ENCODE peak calls at places on chromosome 7, in five cellular contexts. One of them, this sample, is unnamed.

GRCh38 chr7:66047426-66047825 is 28.2 kb upstream of the ASL start:
- DNase-seq in GM12878: no peak
- DNase-seq in H1: no peak
- DNase-seq in HepG2: no peak
- DNase-seq in NT2/D1: no peak
- DNase-seq in this sample: no peak

GRCh38 chr7:96679886-96680285 is 29.8 kb downstream of the SEM1 start:
- DNase-seq in HepG2: no peak
- DNase-seq in GM12878: no peak
- DNase-seq in H1: no peak
- DNase-seq in NT2/D1: no peak
- DNase-seq in this sample: no peak

GRCh38 chr7:152762056-152762455 is 2.5 kb downstream of the ACTR3B start:
- DNase-seq in NT2/D1: no peak
- DNase-seq in GM12878: no peak
- DNase-seq in H1: no peak
- DNase-seq in HepG2: no peak
- DNase-seq in this sample: no peak

GRCh38 chr7:101238226-101239182 is 902 bp upstream of the CLDN15 start:
- DNase-seq in H1: peak
- DNase-seq in HepG2: no peak
- DNase-seq in GM12878: no peak
- DNase-seq in NT2/D1: no peak
- DNase-seq in this sample: no peak

GRCh38 chr7:16630654-16631053 is 14.9 kb downstream of the ANKMY2 start:
- DNase-seq in HepG2: no peak
- DNase-seq in GM12878: no peak
- DNase-seq in H1: no peak
- DNase-seq in NT2/D1: no peak
- DNase-seq in this sample: no peak

GRCh38 chr7:157565201-157565626 is 228.4 kb downstream of the DNAJB6 start:
- DNase-seq in NT2/D1: no peak
- DNase-seq in H1: no peak
- DNase-seq in HepG2: no peak
- DNase-seq in GM12878: no peak
- DNase-seq in this sample: no peak

GRCh38 chr7:93043393-93043985 is 74.3 kb downstream of the SAMD9 start:
- DNase-seq in H1: peak
- DNase-seq in HepG2: no peak
- DNase-seq in GM12878: no peak
- DNase-seq in NT2/D1: no peak
- DNase-seq in this sample: no peak

GRCh38 chr7:45643630-45644029 is 69.5 kb downstream of the ADCY1 start:
- DNase-seq in NT2/D1: no peak
- DNase-seq in HepG2: no peak
- DNase-seq in H1: no peak
- DNase-seq in GM12878: peak
- DNase-seq in this sample: no peak

GRCh38 chr7:85974176-85974575 is 669.5 kb upstream of the GRM3 start:
- DNase-seq in HepG2: no peak
- DNase-seq in NT2/D1: no peak
- DNase-seq in H1: no peak
- DNase-seq in GM12878: no peak
- DNase-seq in this sample: no peak
- TF ChIP-seq SUZ12 in HepG2: no peak
- TF ChIP-seq SUZ12 in NT2/D1: no peak
- TF ChIP-seq SUZ12 in H1: no peak
- TF ChIP-seq SUZ12 in GM12878: no peak
- TF ChIP-seq SUZ12 in this sample: no peak

GRCh38 chr7:36944843-36945242 is 220.5 kb upstream of the AOAH start:
- DNase-seq in HepG2: no peak
- DNase-seq in H1: no peak
- DNase-seq in NT2/D1: no peak
- DNase-seq in GM12878: no peak
- DNase-seq in this sample: no peak

GRCh38 chr7:36942558-36943354 is 218.5 kb upstream of the AOAH start:
- DNase-seq in HepG2: no peak
- DNase-seq in GM12878: no peak
- DNase-seq in H1: no peak
- DNase-seq in NT2/D1: no peak
- DNase-seq in this sample: no peak

GRCh38 chr7:36946401-36946739 is 222.1 kb upstream of the AOAH start:
- DNase-seq in HepG2: no peak
- DNase-seq in NT2/D1: no peak
- DNase-seq in H1: no peak
- DNase-seq in GM12878: no peak
- DNase-seq in this sample: no peak

GRCh38 chr7:36943591-36944430 is 219.5 kb upstream of the AOAH start:
- DNase-seq in NT2/D1: no peak
- DNase-seq in HepG2: no peak
- DNase-seq in GM12878: no peak
- DNase-seq in H1: no peak
- DNase-seq in this sample: no peak

GRCh38 chr7:36945612-36946400 is 221.5 kb upstream of the AOAH start:
- DNase-seq in NT2/D1: no peak
- DNase-seq in GM12878: no peak
- DNase-seq in HepG2: peak
- DNase-seq in H1: no peak
- DNase-seq in this sample: no peak
- TF ChIP-seq SUZ12 in NT2/D1: no peak
- TF ChIP-seq SUZ12 in GM12878: no peak
- TF ChIP-seq SUZ12 in HepG2: no peak
- TF ChIP-seq SUZ12 in H1: no peak
- TF ChIP-seq SUZ12 in this sample: no peak

GRCh38 chr7:83347836-83348482 is 185.3 kb upstream of the PCLO start:
- DNase-seq in GM12878: no peak
- DNase-seq in H1: no peak
- DNase-seq in NT2/D1: peak
- DNase-seq in HepG2: no peak
- DNase-seq in this sample: peak
- TF ChIP-seq SUZ12 in GM12878: no peak
- TF ChIP-seq SUZ12 in H1: no peak
- TF ChIP-seq SUZ12 in NT2/D1: no peak
- TF ChIP-seq SUZ12 in HepG2: no peak
- TF ChIP-seq SUZ12 in this sample: no peak

GRCh38 chr7:132251327-132251659 is 325.0 kb downstream of the PLXNA4 start:
- DNase-seq in HepG2: peak
- DNase-seq in GM12878: no peak
- DNase-seq in H1: no peak
- DNase-seq in NT2/D1: peak
- DNase-seq in this sample: no peak
- TF ChIP-seq SUZ12 in HepG2: no peak
- TF ChIP-seq SUZ12 in GM12878: no peak
- TF ChIP-seq SUZ12 in H1: no peak
- TF ChIP-seq SUZ12 in NT2/D1: no peak
- TF ChIP-seq SUZ12 in this sample: no peak

DNA sequence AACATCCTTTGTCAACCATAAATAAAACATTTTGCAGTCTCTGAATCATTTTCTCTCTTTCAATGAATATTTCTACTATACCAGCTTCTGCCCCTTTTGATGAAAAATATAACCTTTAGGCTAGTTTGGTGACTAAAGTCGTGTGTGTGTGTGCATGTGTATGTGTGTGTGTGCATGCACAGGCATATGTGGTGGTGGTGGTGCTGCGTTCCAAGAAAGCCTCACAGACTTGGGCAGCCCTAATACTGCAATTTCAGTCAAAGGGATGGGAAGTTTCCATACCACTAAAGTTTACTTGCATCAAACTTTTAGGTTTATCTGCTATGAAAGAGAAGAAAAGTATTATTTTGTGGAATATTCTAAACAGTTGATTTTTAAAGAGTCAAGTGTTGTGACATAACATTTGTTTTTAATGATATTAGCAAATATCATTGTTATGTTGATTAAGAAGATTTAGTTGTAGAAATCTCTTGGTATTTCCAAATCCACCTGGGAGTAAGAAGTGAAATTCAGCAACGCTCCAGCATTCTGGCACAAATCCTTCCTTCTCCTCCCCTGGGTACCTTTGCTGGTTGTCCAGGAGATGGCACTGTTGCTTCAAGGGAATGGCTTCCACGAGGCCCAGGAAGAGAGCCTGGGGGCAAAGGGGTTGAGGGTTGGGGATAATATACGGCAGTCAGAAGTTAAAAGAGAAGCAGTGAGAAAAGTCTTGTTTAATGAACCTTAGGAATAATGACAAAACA is 41.5 kb downstream of the ASB4 start:
- DNase-seq in NT2/D1: peak
- DNase-seq in GM12878: no peak
- DNase-seq in HepG2: peak
- DNase-seq in H1: peak
- DNase-seq in this sample: peak
- TF ChIP-seq SUZ12 in NT2/D1: no peak
- TF ChIP-seq SUZ12 in GM12878: no peak
- TF ChIP-seq SUZ12 in HepG2: no peak
- TF ChIP-seq SUZ12 in H1: no peak
- TF ChIP-seq SUZ12 in this sample: no peak

GRCh38 chr7:78037603-78038002 is 239.0 kb downstream of the PHTF2 start:
- DNase-seq in NT2/D1: no peak
- DNase-seq in HepG2: no peak
- DNase-seq in GM12878: no peak
- DNase-seq in H1: no peak
- DNase-seq in this sample: no peak

GRCh38 chr7:78038465-78039080 is 240.0 kb downstream of the PHTF2 start:
- DNase-seq in GM12878: no peak
- DNase-seq in HepG2: no peak
- DNase-seq in NT2/D1: no peak
- DNase-seq in H1: no peak
- DNase-seq in this sample: no peak

GRCh38 chr7:78043159-78043558 is 244.6 kb downstream of the PHTF2 start:
- DNase-seq in HepG2: no peak
- DNase-seq in H1: no peak
- DNase-seq in NT2/D1: no peak
- DNase-seq in GM12878: no peak
- DNase-seq in this sample: no peak

GRCh38 chr7:78041409-78041808 is 242.8 kb downstream of the PHTF2 start:
- DNase-seq in GM12878: no peak
- DNase-seq in HepG2: no peak
- DNase-seq in H1: no peak
- DNase-seq in NT2/D1: no peak
- DNase-seq in this sample: no peak

GRCh38 chr7:78039791-78040776 is 241.5 kb downstream of the PHTF2 start:
- DNase-seq in GM12878: no peak
- DNase-seq in HepG2: no peak
- DNase-seq in NT2/D1: no peak
- DNase-seq in H1: peak
- DNase-seq in this sample: peak
- TF ChIP-seq SUZ12 in GM12878: no peak
- TF ChIP-seq SUZ12 in HepG2: no peak
- TF ChIP-seq SUZ12 in NT2/D1: no peak
- TF ChIP-seq SUZ12 in H1: no peak
- TF ChIP-seq SUZ12 in this sample: no peak

DNA sequence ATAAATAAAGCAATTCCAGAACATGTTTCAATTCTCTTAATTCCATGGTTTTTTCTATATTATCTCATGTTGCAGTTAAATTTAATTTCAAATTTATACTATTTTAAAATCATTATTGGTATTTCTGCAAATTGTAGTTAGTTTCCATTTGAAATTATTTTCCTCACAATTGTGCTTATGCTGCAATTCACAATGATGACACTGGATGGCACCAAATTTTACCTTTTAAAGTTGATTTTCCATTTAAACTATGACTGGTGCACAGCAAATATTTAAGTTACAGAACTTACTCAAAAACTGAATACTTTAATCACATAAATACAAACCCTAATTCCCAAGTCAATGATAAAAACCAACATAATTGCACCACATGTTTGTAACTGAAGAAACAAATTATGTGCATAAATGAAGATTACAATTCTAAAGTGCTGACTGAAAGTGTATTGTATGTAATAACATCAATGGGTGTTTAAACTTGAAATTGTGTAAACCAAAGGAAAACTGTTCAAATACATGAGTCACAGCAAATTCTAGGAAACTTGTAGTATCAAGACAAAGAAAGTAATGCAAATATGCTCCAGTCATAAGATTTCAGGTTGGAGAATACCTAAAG is 75.3 kb upstream of the AASS start:
- DNase-seq in HepG2: peak
- DNase-seq in H1: no peak
- DNase-seq in GM12878: no peak
- DNase-seq in NT2/D1: peak
- DNase-seq in this sample: peak
- TF ChIP-seq SUZ12 in HepG2: no peak
- TF ChIP-seq SUZ12 in H1: no peak
- TF ChIP-seq SUZ12 in GM12878: no peak
- TF ChIP-seq SUZ12 in NT2/D1: no peak
- TF ChIP-seq SUZ12 in this sample: no peak

DNA sequence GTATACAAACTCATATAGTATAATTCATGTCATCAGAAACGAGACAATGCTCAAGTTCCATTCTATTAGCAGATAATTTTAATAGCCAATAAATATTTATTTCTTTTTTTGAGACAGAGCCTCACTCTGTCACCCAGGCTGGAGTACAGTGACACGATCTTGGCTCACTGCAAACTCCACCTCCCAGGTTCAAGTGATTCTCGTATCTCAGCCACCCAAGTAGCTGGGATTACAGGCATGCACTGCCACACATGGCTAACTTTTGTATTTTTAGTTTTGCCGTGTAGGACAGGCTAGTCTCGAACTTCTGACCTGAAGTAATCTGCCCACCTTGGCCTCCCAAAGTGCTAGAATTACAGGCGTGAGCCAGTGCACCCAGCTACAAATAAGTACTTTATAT is 45.7 kb downstream of the ORC5 start:
- DNase-seq in H1: no peak
- DNase-seq in NT2/D1: no peak
- DNase-seq in HepG2: no peak
- DNase-seq in GM12878: no peak
- DNase-seq in this sample: no peak
- TF ChIP-seq SUZ12 in H1: no peak
- TF ChIP-seq SUZ12 in NT2/D1: no peak
- TF ChIP-seq SUZ12 in HepG2: no peak
- TF ChIP-seq SUZ12 in GM12878: no peak
- TF ChIP-seq SUZ12 in this sample: no peak